ENCODE peak calls at places on chromosomes 7 and 10, in five cellular contexts. H, C, R, I and G are unnamed samples.

GRCh38 chr7:55280031-55280454 is 85.1 kb upstream of the LANCL2 start:
- DNase-seq in R (peak), C (peak), H (peak), I (no peak), G (peak)

GRCh38 chr7:42572046-42572445 is 335.0 kb upstream of the GLI3 start:
- DNase-seq in R (no peak), C (no peak), H (no peak), I (no peak), G (no peak)

GRCh38 chr7:26513948-26514347 is 222.3 kb downstream of the SNX10 start:
- DNase-seq in R (no peak), C (no peak), H (no peak), I (no peak), G (no peak)

GRCh38 chr10:77430530-77430929 is 207.1 kb downstream of the KCNMA1 start:
- DNase-seq in R (no peak), C (no peak), H (no peak), I (no peak), G (no peak)

GRCh38 chr10:105473170-105473569 is 832.1 kb downstream of the SORCS3 start:
- DNase-seq in H (no peak), C (no peak), I (no peak), R (no peak), G (no peak)

GRCh38 chr7:84283798-84284197 is 89.2 kb upstream of the SEMA3A start:
- DNase-seq in R (no peak), I (no peak), C (no peak), H (no peak), G (no peak)

GRCh38 chr7:108770981-108771728 is 201.5 kb downstream of the DNAJB9 start:
- DNase-seq in R (no peak), C (no peak), H (no peak), I (no peak), G (no peak)

GRCh38 chr7:114652041-114652440 is 237.4 kb downstream of the FOXP2 start:
- DNase-seq in R (no peak), H (no peak), C (no peak), I (no peak), G (no peak)

GRCh38 chr10:132449051-132449825 is 52.2 kb downstream of the PWWP2B start:
- DNase-seq in H (no peak), C (no peak), I (no peak), R (peak), G (no peak)

GRCh38 chr10:104689547-104689946 is 48.5 kb downstream of the SORCS3 start:
- DNase-seq in I (no peak), R (no peak), H (no peak), C (no peak), G (no peak)

GRCh38 chr7:151172273-151173141 is 5.0 kb upstream of the GBX1 start:
- DNase-seq in H (peak), I (peak), C (peak), R (peak), G (peak)

GRCh38 chr7:151166629-151167196 is 781 bp downstream of the GBX1 start:
- DNase-seq in I (no peak), C (no peak), H (no peak), R (no peak), G (no peak)

GRCh38 chr7:151167197-151167911 is at the start of gene GBX1:
- DNase-seq in H (peak), I (no peak), C (peak), R (peak), G (peak)

GRCh38 chr7:151168787-151169162 is 1.3 kb upstream of the GBX1 start:
- DNase-seq in H (no peak), I (no peak), C (no peak), R (peak), G (no peak)

DNA sequence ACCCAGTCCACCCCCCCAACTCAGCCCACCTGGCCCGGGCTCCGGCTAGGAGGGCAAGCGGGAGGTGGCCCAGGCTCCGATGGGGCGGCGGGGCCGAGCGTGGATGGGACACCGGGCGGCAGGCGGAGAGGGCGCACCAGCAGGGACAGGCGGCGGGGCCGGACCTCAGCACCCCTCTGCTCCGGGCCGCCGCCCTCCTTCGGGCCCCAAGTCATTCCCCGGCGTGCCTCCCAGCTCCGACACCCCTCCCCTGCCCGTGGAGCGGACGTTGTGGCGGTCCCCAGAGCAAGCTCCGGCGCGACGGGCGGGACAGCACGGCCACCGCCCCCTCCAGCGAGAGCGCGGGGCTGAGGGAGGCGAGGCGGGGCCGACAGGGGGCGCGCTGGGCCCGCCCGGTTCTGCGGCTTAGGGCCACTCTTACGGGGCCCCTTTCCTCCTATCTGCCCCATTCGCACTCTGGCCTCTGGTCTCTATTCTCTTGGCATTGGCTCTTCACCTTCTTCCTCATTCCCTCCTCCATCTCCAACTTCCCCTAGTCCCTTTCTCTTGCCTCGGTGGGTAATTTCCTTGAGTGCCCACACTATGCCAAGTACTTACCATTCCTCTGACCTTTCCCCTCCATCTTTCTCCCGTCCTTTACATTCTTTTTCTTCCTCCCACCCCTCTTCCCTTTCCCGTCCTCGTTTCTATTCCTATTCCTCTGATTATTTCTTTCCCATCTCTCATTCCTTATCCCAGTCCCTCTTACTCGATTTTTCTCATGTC is 710 bp upstream of the GBX1 start:
- DNase-seq in H (peak), C (peak), I (no peak), R (peak), G (peak)
- TF ChIP-seq CTCF in H (peak), C (peak), I (peak), R (peak), G (peak)

GRCh38 chr10:103396067-103396788 is at the start of the genes ATP5MK and PDCD11:
- DNase-seq in I (peak), C (peak), R (peak), H (peak), G (peak)
- TF ChIP-seq CTCF in I (peak), C (peak), R (no peak), H (no peak), G (no peak)

DNA sequence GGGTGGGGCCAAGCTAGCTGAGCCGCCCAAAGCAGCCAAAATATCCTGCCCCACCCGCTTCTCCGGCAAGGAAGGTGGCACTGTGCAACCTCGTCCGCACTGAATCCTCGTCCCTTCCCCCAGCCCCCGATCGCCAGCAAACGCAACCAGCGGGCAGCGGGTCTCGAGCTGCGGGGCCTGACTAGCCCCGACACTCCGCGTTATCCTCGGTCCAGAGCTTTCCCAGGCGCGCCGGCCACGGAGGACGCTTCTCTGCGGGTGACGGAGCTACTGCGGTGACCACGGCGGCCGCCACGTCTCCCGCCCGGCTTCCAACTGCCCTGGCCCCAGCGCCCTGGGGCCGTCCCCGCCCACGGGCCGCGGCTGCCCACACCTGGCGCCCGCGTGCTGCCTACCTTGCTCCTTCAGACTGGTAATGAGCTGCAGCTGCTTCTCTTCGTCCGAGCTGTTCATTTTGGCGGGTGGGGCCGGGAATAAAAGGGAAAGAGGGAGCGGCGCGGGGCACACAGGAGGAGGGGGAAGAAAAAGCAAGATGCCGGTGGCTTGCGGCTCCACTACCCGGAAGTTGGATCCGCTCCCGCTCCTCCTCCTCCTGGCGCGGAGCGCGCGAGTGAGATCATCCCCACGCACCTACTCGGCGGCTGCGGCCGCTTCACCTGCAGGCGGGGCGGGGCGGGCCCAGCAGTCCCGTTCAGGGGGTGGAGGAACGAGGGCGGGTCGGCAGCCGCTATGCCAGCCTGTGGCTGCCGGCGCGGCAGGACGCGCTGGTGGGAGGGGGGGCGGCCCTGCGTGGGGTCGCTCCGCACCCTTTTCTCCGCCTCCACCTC is at the start of gene SHTN1:
- DNase-seq in R (peak), H (peak), C (peak), I (peak), G (peak)
- TF ChIP-seq CTCF in R (no peak), H (no peak), C (no peak), I (no peak), G (no peak)

GRCh38 chr7:155233703-155234492 is 63.8 kb upstream of the INSIG1 start:
- DNase-seq in H (no peak), I (no peak), R (peak), C (no peak), G (peak)
- TF ChIP-seq CTCF in H (no peak), I (peak), R (no peak), C (no peak), G (no peak)

GRCh38 chr10:52950578-52950977 is 178.0 kb upstream of the MBL2 start:
- DNase-seq in C (no peak), H (no peak), I (no peak), R (no peak), G (no peak)

GRCh38 chr10:52952391-52953079 is 180.0 kb upstream of the MBL2 start:
- DNase-seq in C (no peak), H (no peak), I (no peak), R (no peak), G (no peak)

GRCh38 chr10:52951819-52952218 is 179.2 kb upstream of the MBL2 start:
- DNase-seq in R (peak), I (no peak), C (peak), H (peak), G (peak)

GRCh38 chr10:52954407-52954806 is 181.8 kb upstream of the MBL2 start:
- DNase-seq in H (no peak), R (no peak), I (no peak), C (no peak), G (no peak)

DNA sequence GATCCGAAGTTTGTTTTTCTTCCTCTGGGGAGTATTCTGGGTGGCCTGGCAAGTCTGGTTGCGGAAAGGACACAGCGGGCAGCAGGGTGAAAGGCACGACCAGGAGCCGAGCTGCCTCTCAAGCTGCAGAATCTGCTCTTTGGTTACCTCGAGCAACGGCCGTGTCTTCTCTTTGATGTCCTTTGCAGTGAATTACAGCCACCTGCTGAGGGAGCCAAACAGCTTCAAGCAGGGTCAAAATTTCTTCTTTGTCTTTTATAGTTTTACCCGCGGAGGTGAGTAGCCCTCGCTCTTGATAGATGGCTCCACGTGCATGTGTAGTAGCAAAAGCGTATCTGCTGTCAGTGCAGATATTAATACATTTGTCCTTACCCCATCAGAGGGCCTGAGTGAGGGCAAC is 177.3 kb upstream of the MBL2 start:
- DNase-seq in R (no peak), C (no peak), I (no peak), H (no peak), G (peak)
- TF ChIP-seq CTCF in R (no peak), C (peak), I (no peak), H (no peak), G (no peak)

DNA sequence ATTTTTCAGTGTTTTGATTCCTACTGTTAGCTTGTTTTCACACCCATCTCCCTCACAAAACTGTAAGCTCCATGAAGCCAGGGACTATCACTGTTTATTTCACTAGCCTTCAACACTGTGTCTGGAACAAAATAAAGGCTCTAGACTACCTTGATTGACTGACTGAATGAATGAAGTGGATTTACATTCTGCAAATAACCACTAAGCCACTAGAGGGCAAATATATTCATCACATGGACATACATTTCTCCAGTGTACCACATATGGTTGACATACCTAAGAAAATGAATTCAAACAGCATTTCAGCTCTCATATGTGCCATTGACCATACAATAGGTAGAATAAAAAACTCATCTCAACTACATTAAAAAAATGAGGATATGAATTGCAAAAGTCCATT is 185.9 kb downstream of the RAB11FIP2 start:
- DNase-seq in R (no peak), I (no peak), H (no peak), C (no peak), G (no peak)
- TF ChIP-seq CTCF in R (no peak), I (no peak), H (peak), C (peak), G (no peak)

DNA sequence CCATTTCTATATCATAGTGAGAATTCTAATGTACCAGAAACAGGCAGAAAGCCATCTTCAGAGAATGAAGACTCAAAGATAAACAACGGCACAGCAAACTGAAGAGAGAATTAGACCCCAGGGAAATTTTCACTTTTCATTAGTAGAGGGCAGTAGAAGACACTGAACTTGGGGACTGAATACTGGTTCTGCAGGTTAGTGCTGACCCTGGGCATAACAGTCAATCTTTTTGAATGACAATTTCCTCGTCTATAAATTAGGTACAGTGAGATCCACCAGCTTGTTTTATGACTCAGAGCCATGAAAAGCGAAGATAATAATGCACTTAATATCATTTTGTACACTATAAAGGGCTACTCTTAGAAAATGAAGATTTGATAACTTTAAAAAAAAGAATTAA is 13.7 kb downstream of the FKBP14 start:
- DNase-seq in H (no peak), R (no peak), I (no peak), C (no peak), G (peak)
- TF ChIP-seq CTCF in H (no peak), R (no peak), I (no peak), C (no peak), G (no peak)

GRCh38 chr10:63120554-63120953 is 12.6 kb upstream of the NRBF2 start:
- DNase-seq in H (no peak), C (no peak), I (no peak), R (no peak), G (no peak)

GRCh38 chr10:63116452-63117072 is 16.6 kb upstream of the NRBF2 start:
- DNase-seq in I (no peak), R (no peak), C (no peak), H (no peak), G (no peak)

GRCh38 chr10:63114031-63114814 is 18.9 kb upstream of the NRBF2 start:
- DNase-seq in I (no peak), H (no peak), C (no peak), R (peak), G (peak)

GRCh38 chr10:63110940-63111339 is 22.2 kb upstream of the NRBF2 start:
- DNase-seq in I (no peak), C (no peak), H (no peak), R (no peak), G (no peak)

DNA sequence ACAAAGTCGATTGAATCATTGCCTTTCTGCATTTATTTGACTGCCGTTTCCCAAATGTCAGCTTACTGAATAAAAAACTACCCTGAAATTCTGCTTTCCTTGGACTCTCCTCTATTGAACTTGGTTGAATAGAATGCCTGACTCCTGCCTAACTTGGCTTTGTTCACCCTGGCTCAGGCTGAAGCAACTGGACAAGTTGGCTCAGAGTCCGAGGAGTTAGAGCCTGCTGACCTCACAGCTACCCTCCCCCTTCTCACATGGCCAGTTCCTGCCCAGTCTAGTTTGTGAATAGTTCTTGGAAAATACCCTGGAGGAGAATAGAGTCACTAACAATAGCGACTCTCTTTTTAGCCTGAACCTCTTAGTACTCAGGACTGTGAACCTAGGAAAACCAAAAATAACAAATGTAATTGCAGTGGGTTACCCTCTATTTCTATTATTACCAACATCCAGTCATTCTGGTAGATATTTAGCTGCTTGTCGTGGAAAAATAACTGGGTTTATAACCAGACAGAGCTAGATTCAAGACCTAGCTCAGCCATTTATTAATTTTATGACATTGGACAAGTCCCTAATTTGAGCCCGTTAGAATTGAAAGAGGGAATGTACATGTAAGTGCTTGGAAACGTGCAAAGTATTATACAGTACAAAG is 17.3 kb upstream of the NRBF2 start:
- DNase-seq in R (peak), C (no peak), H (peak), I (no peak), G (peak)
- TF ChIP-seq CTCF in R (no peak), C (no peak), H (no peak), I (no peak), G (no peak)

DNA sequence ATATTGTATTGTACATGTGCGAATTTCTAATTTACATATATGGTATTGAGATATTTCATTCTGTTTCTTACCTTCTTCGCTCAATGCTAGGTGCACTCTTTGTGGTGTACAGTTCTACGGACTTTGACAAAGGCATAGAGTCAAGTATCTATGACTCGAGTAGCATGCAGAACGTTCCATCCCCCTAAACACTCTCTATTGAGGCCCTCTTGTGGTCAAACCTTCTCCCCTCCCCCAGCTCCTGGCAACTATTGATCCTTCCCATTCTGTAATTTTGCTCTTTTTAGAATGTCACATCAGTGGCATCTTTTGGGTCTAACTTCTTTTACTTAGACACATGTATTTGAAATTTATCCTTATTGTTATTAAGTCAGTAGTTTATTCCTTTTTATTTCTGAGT is 30.7 kb upstream of the GDF10 start:
- DNase-seq in R (no peak), C (no peak), I (no peak), H (no peak), G (no peak)
- TF ChIP-seq CTCF in R (no peak), C (peak), I (peak), H (peak), G (no peak)